ENCODE peak calls at places on chromosomes 1 and 21, in five cellular contexts. X is central memory CD4-positive, alpha-beta T cell; K is endothelial cell; N is tibial nerve; D is left cardiac atrium. L is an unnamed sample.

GRCh38 chr1:152654110-152654509 is 9.1 kb upstream of the LCE2D start:
- DNase-seq in X (peak; percentile 3), K (peak; percentile 82), N (peak; percentile 31), D (no peak), L (no peak)

GRCh38 chr1:113325039-113325438 is 65.3 kb upstream of the MAGI3 start:
- DNase-seq in X (no peak), K (no peak), N (no peak), D (no peak), L (no peak)

GRCh38 chr1:226126824-226127591 is 59.5 kb downstream of the ACBD3 start:
- DNase-seq in X (no peak), K (no peak), N (no peak), D (peak; percentile 13), L (no peak)

GRCh38 chr1:56153276-56153675 is 426.1 kb downstream of the PLPP3 start:
- DNase-seq in X (no peak), K (no peak), N (no peak), D (no peak), L (no peak)

GRCh38 chr21:40976198-40977114 is 129.5 kb upstream of the DSCAM start:
- DNase-seq in X (no peak), K (no peak), N (no peak), D (no peak), L (no peak)

GRCh38 chr1:64745986-64746940 is 1.4 kb downstream of the RAVER2 start:
- DNase-seq in X (no peak), K (no peak), N (no peak), D (peak; percentile 22), L (no peak)

GRCh38 chr1:7940745-7941436 is at the start of gene TNFRSF9:
- DNase-seq in X (peak; percentile 23), K (no peak), N (no peak), D (peak; percentile 41), L (peak; percentile 60)

GRCh38 chr21:14591882-14592281 is 45.8 kb upstream of the SAMSN1 start:
- DNase-seq in X (peak; percentile 12), K (no peak), N (peak; percentile 58), D (peak; percentile 36), L (no peak)

GRCh38 chr21:41171210-41171609 is 3.2 kb downstream of the BACE2 start:
- DNase-seq in X (no peak), K (no peak), N (peak; percentile 17), D (peak; percentile 61), L (no peak)

GRCh38 chr1:165637427-165637826 is 6.4 kb downstream of the MGST3 start:
- DNase-seq in X (no peak), K (no peak), N (no peak), D (no peak), L (no peak)

GRCh38 chr1:43671193-43671592 is 21.2 kb downstream of the KDM4A start:
- DNase-seq in X (no peak), K (no peak), N (no peak), D (no peak), L (no peak)

GRCh38 chr21:32813265-32813903 is 41.8 kb upstream of the PAXBP1 start:
- DNase-seq in X (no peak), K (peak; percentile 39), N (no peak), D (peak; percentile 28), L (no peak)

GRCh38 chr21:35861656-35862055 is 198.7 kb downstream of the SETD4 start:
- DNase-seq in X (no peak), K (no peak), N (no peak), D (no peak), L (no peak)

GRCh38 chr1:204837440-204838084 is 33.1 kb upstream of the NFASC start:
- DNase-seq in X (no peak), K (peak; percentile 70), N (no peak), D (peak; percentile 45), L (no peak)

GRCh38 chr1:151546006-151546925 is 6.2 kb downstream of the TUFT1 start:
- DNase-seq in X (no peak), K (no peak), N (no peak), D (no peak), L (no peak)

GRCh38 chr21:46498335-46499050 is 39.8 kb downstream of the DIP2A start:
- DNase-seq in X (no peak), K (no peak), N (no peak), D (no peak), L (no peak)

GRCh38 chr1:203281033-203281432 is 24.3 kb upstream of the BTG2 start:
- DNase-seq in X (no peak), K (no peak), N (no peak), D (no peak), L (no peak)

GRCh38 chr1:203682401-203683383 is 56.1 kb downstream of the ATP2B4 start:
- DNase-seq in X (peak; percentile 88), K (peak; percentile 57), N (no peak), D (no peak), L (no peak)

GRCh38 chr21:17660862-17661261 is 48.2 kb upstream of the BTG3 start:
- DNase-seq in X (no peak), K (no peak), N (no peak), D (no peak), L (no peak)